ENCODE peak calls at places on chromosomes 3 and 15, in four cellular contexts. Z, W, R and S are unnamed samples. For H3K36me3, the result is how much of the 10 kb centered on the place peaks cover.

GRCh38 chr15:71748327-71748726 is 62.0 kb upstream of the NR2E3 start:
- DNase-seq in Z (no peak), W (no peak), R (no peak), S (peak)

GRCh38 chr15:25711691-25712090 is 151.4 kb downstream of the ATP10A start:
- DNase-seq in W (no peak), Z (no peak), R (no peak), S (no peak)

GRCh38 chr15:68410466-68411200 is 21.3 kb downstream of the ITGA11 start:
- DNase-seq in R (no peak), W (no peak), Z (no peak), S (no peak)

GRCh38 chr15:48602358-48603122 is 43.0 kb downstream of the FBN1 start:
- DNase-seq in Z (no peak), R (peak), W (no peak), S (peak)

GRCh38 chr3:129606522-129607390 is at the start of gene PLXND1:
- DNase-seq in R (peak), Z (peak), W (peak), S (no peak)

GRCh38 chr15:33737687-33738606 is 230.3 kb upstream of the CHRM5 start:
- DNase-seq in R (peak), Z (peak), W (peak), S (peak)

GRCh38 chr3:194675680-194676079 is 3.7 kb upstream of the LSG1 start:
- DNase-seq in Z (no peak), W (no peak), R (no peak), S (peak)

GRCh38 chr3:38721207-38721772 is 71.8 kb upstream of the SCN5A start:
- DNase-seq in Z (no peak), R (no peak), W (no peak), S (no peak)

GRCh38 chr3:113436794-113437193 is 4.5 kb downstream of the CFAP44 start:
- DNase-seq in W (no peak), R (peak), Z (no peak), S (peak)

GRCh38 chr3:11084098-11084497 is 70.2 kb upstream of the HRH1 start:
- DNase-seq in Z (no peak), R (no peak), W (no peak), S (no peak)

GRCh38 chr15:67762610-67763368 is 62.5 kb upstream of the SKOR1 start:
- DNase-seq in R (no peak), Z (no peak), W (no peak), S (no peak)

GRCh38 chr3:165837058-165837525 is at the start of gene BCHE:
- DNase-seq in Z (no peak), R (peak), W (peak), S (peak)

GRCh38 chr3:23739536-23739935 is 66.2 kb upstream of the UBE2E1 start:
- DNase-seq in R (peak), Z (no peak), W (no peak), S (peak)

GRCh38 chr3:23740517-23741402 is 65.0 kb upstream of the UBE2E1 start:
- DNase-seq in R (peak), Z (peak), W (no peak), S (peak)

GRCh38 chr3:23741403-23741706 is 64.4 kb upstream of the UBE2E1 start:
- DNase-seq in R (no peak), Z (no peak), W (no peak), S (no peak)

GRCh38 chr3:23746473-23746872 is 59.3 kb upstream of the UBE2E1 start:
- DNase-seq in W (no peak), R (no peak), Z (no peak), S (no peak)

GRCh38 chr3:23743141-23743784 is 62.5 kb upstream of the UBE2E1 start:
- DNase-seq in R (no peak), W (no peak), Z (no peak), S (no peak)
- TF ChIP-seq CTCF in R (no peak), W (no peak), Z (no peak), S (peak)

DNA sequence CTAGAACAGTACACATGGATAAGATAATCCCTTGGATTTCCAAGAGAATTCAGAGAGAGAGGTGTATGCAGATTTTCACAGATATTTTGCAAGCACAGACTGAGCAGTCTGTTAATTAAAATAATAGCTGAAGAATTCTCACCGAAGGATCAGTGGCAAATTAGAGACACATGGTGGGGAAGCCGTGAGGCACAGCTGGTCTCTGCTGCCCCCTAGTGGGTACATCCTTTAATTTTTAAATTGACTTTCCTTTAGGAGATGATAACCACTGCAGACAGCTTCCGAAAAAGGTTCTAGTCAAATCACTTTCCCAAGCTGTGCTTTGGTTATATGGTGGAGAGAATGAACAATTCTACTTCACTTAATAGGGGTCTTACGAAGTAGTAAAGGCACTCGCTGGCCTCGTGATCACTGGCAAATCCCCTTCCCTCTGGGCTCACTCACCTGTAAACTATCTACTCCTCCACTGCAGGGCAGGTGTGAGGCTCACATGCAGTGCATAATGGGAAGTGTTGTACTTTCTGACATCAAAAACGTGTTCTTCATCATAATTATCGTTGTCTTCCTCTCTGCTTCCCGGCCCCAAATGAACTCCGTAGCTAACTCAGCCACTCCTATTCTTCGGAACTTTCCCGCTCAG is 19.5 kb downstream of the MESD start:
- DNase-seq in W (peak), Z (peak), R (peak), S (peak)
- H3K4me3 ChIP-seq in W (no peak), Z (no peak), R (no peak), S (no peak)

GRCh38 chr3:94098487-94098886 is 35.6 kb downstream of the NSUN3 start:
- DNase-seq in Z (no peak), R (peak), W (no peak), S (peak)
- H3K36me3 ChIP-seq in Z (under half), R (under half), W (under half), S (under half)

DNA sequence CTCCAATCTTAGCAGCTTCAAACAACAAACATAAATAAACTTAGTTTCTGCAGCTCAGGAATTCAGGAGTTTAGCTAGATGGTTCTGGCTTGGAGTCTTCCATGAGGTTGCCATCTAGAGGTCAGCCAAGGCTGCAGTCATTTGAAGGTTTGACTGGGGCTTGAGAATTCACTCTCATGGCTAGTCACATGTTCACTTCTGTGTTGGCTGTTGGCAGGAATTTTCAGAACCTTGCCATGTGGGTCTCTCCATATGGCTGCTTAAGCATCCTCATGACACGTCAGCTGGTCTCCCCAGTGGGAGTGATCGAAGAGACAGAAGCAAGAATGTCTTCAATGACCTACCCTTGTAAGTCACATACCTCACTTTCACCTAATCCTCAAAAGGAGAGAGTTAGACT is 269.2 kb upstream of the CNTN3 start:
- DNase-seq in R (no peak), Z (no peak), W (no peak), S (peak)
- TF ChIP-seq CTCF in R (no peak), Z (no peak), W (peak), S (peak)

GRCh38 chr3:161101609-161102008 is 3.5 kb downstream of the B3GALNT1 start:
- DNase-seq in Z (no peak), R (no peak), W (no peak), S (no peak)
- H3K4me3 ChIP-seq in Z (no peak), R (no peak), W (no peak), S (no peak)

GRCh38 chr3:51680663-51681230 is 9.7 kb downstream of the TEX264 start:
- DNase-seq in W (no peak), R (no peak), Z (no peak), S (no peak)
- H3K36me3 ChIP-seq in W (under half), R (under half), Z (under half), S (under half)

GRCh38 chr3:100603449-100603848 is 6.0 kb upstream of the ADGRG7 start:
- DNase-seq in R (peak), W (peak), Z (no peak), S (peak)
- TF ChIP-seq CTCF in R (peak), W (peak), Z (no peak), S (peak)

DNA sequence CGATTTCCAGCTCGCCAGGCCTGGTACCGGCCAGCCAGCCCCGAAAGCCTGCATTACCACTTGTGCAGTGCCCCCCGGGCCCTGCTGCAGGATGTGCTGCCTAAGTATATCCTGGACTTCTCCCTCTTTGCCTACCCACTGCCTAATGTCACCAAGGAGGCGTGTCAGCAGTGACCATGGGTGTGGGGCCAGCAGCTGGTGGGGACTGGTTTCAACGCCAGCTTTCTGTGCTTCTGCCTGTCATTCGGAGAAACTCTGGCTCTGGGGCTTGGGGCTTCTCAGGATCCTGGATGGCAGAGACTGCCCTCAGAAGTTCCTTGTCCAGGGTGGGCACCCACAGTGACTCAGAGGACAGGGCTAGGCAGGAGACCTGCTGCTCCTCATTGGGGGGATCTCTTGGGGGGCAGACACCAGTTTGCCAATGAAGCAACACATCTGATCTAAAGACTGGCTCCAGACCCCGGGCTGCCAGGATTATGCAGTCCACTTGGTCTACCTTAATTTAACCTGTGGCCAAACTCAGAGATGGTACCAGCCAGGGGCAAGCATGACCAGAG is 1.5 kb downstream of the CHST14 start:
- DNase-seq in W (no peak), Z (no peak), R (no peak), S (no peak)
- H3K4me3 ChIP-seq in W (peak), Z (no peak), R (no peak), S (no peak)